ENCODE peak calls at places on chromosome 19, in eight cellular contexts. B, C, L, S, P, Z, Y and I are unnamed samples.
A peak's percentile ranks its signal among the peaks of the same experiment; 100 is the strongest.

GRCh38 chr19:50565984-50566903 is 2.0 kb downstream of the LRRC4B start:
- DNase-seq in B (no peak), C (no peak), L (no peak), S (no peak), P (no peak), Z (no peak), Y (peak; percentile 48), I (no peak)

GRCh38 chr19:19610376-19611240 is 7.9 kb downstream of the PBX4 start:
- DNase-seq in B (no peak), C (no peak), L (no peak), S (no peak), P (no peak), Z (no peak), Y (no peak), I (no peak)

GRCh38 chr19:2215281-2215751 is 20.8 kb downstream of the PLEKHJ1 start:
- DNase-seq in B (peak; percentile 22), C (peak; percentile 42), L (no peak), S (no peak), P (no peak), Z (no peak), Y (peak; percentile 53), I (no peak)

GRCh38 chr19:10554760-10555612 is 10.8 kb downstream of the KRI1 start:
- DNase-seq in B (no peak), C (no peak), L (no peak), S (no peak), P (no peak), Z (no peak), Y (peak; percentile 19), I (no peak)

GRCh38 chr19:1400281-1401137 is 833 bp downstream of the GAMT start:
- DNase-seq in B (no peak), C (no peak), L (peak; percentile 23), S (peak; percentile 42), P (no peak), Z (no peak), Y (no peak), I (no peak)

GRCh38 chr19:19006213-19006612 is 27.1 kb downstream of the SUGP2 start:
- DNase-seq in B (no peak), C (no peak), L (no peak), S (no peak), P (no peak), Z (no peak), Y (no peak), I (peak; percentile 25)

GRCh38 chr19:2171349-2172145 is 7.8 kb downstream of the DOT1L start:
- DNase-seq in B (peak; percentile 79), C (peak; percentile 77), L (peak; percentile 82), S (no peak), P (peak; percentile 66), Z (no peak), Y (peak; percentile 82), I (peak; percentile 54)

GRCh38 chr19:22116760-22117159 is 64.5 kb downstream of the ZNF257 start:
- DNase-seq in B (no peak), C (no peak), L (no peak), S (no peak), P (no peak), Z (no peak), Y (no peak), I (no peak)

GRCh38 chr19:42422092-42422575 is 5.1 kb downstream of the LIPE start:
- DNase-seq in B (no peak), C (no peak), L (no peak), S (no peak), P (no peak), Z (no peak), Y (no peak), I (no peak)

GRCh38 chr19:17584132-17584531 is 28.7 kb downstream of the COLGALT1 start:
- DNase-seq in B (no peak), C (no peak), L (no peak), S (no peak), P (no peak), Z (no peak), Y (no peak), I (no peak)

GRCh38 chr19:46988614-46989230 is 30.9 kb upstream of the NPAS1 start:
- DNase-seq in B (no peak), C (no peak), L (no peak), S (no peak), P (no peak), Z (no peak), Y (no peak), I (no peak)

GRCh38 chr19:47035127-47035494 is 13.3 kb downstream of the TMEM160 start:
- DNase-seq in B (no peak), C (no peak), L (peak; percentile 11), S (peak; percentile 79), P (no peak), Z (no peak), Y (no peak), I (no peak)

GRCh38 chr19:13398780-13399726 is 107.2 kb downstream of the CACNA1A start:
- DNase-seq in B (no peak), C (no peak), L (no peak), S (peak; percentile 2), P (no peak), Z (no peak), Y (no peak), I (peak; percentile 93)

GRCh38 chr19:57269515-57270250 is 10.6 kb upstream of the ZNF460 start:
- DNase-seq in B (no peak), C (no peak), L (no peak), S (no peak), P (no peak), Z (no peak), Y (no peak), I (peak; percentile 72)

GRCh38 chr19:2064788-2065524 is 13.9 kb upstream of the MKNK2 start:
- DNase-seq in B (no peak), C (no peak), L (no peak), S (no peak), P (no peak), Z (no peak), Y (no peak), I (no peak)

GRCh38 chr19:49871349-49871985 is 4.1 kb upstream of the PNKP start:
- DNase-seq in B (no peak), C (no peak), L (no peak), S (no peak), P (no peak), Z (no peak), Y (no peak), I (no peak)

GRCh38 chr19:6238256-6238642 is 41.5 kb downstream of the MLLT1 start:
- DNase-seq in B (peak; percentile 76), C (no peak), L (no peak), S (no peak), P (no peak), Z (no peak), Y (no peak), I (peak; percentile 64)

GRCh38 chr19:35714601-35715354 is 3.0 kb upstream of the KMT2B start:
- DNase-seq in B (peak; percentile 59), C (no peak), L (no peak), S (peak; percentile 39), P (no peak), Z (no peak), Y (no peak), I (no peak)

GRCh38 chr19:10206226-10206873 is 11.6 kb upstream of the DNMT1 start:
- DNase-seq in B (no peak), C (no peak), L (no peak), S (no peak), P (no peak), Z (no peak), Y (no peak), I (peak; percentile 63)

GRCh38 chr19:37738371-37738770 is 18.8 kb upstream of the ZNF607 start:
- DNase-seq in B (peak; percentile 1), C (no peak), L (no peak), S (peak; percentile 50), P (no peak), Z (no peak), Y (no peak), I (no peak)

GRCh38 chr19:51919606-51920005 is 7.7 kb upstream of the ZNF613 start:
- DNase-seq in B (no peak), C (no peak), L (no peak), S (no peak), P (no peak), Z (no peak), Y (no peak), I (no peak)

GRCh38 chr19:2600914-2601870 is 101.3 kb downstream of the GNG7 start:
- DNase-seq in B (no peak), C (no peak), L (no peak), S (no peak), P (no peak), Z (no peak), Y (no peak), I (no peak)

GRCh38 chr19:6769006-6769637 is 1.9 kb upstream of the SH2D3A start:
- DNase-seq in B (no peak), C (no peak), L (peak; percentile 41), S (peak; percentile 46), P (peak; percentile 16), Z (no peak), Y (no peak), I (peak; percentile 49)

GRCh38 chr19:16874250-16874977 is 14.4 kb upstream of the F2RL3 start:
- DNase-seq in B (no peak), C (no peak), L (no peak), S (no peak), P (no peak), Z (no peak), Y (no peak), I (no peak)

GRCh38 chr19:50944795-50945194 is 8.0 kb downstream of the KLK5 start:
- DNase-seq in B (no peak), C (no peak), L (no peak), S (no peak), P (no peak), Z (no peak), Y (no peak), I (no peak)

GRCh38 chr19:48455171-48455907 is at the start of gene KCNJ14:
- DNase-seq in B (no peak), C (no peak), L (no peak), S (no peak), P (no peak), Z (no peak), Y (no peak), I (no peak)

GRCh38 chr19:38283261-38283660 is 18.9 kb downstream of the SPINT2 start:
- DNase-seq in B (no peak), C (no peak), L (no peak), S (no peak), P (no peak), Z (no peak), Y (no peak), I (no peak)

GRCh38 chr19:38250821-38251563 is 5.2 kb downstream of the PPP1R14A start:
- DNase-seq in B (no peak), C (no peak), L (peak; percentile 92), S (no peak), P (no peak), Z (peak; percentile 47), Y (no peak), I (peak; percentile 75)

GRCh38 chr19:51593138-51593890 is 22.2 kb downstream of the ZNF175 start:
- DNase-seq in B (no peak), C (no peak), L (peak; percentile 83), S (no peak), P (peak; percentile 4), Z (no peak), Y (no peak), I (no peak)

GRCh38 chr19:33177417-33177976 is 16.6 kb upstream of the LRP3 start:
- DNase-seq in B (peak; percentile 78), C (peak; percentile 79), L (no peak), S (peak; percentile 88), P (no peak), Z (no peak), Y (no peak), I (no peak)

GRCh38 chr19:32558607-32559228 is 22.3 kb upstream of the PDCD5 start:
- DNase-seq in B (no peak), C (no peak), L (no peak), S (no peak), P (no peak), Z (no peak), Y (no peak), I (no peak)

GRCh38 chr19:2703691-2704216 is 1.3 kb upstream of the GNG7 start:
- DNase-seq in B (no peak), C (no peak), L (no peak), S (no peak), P (no peak), Z (no peak), Y (no peak), I (no peak)

GRCh38 chr19:14475251-14476073 is at the start of gene PTGER1:
- DNase-seq in B (no peak), C (no peak), L (no peak), S (peak; percentile 41), P (no peak), Z (no peak), Y (no peak), I (no peak)

GRCh38 chr19:35907377-35907745 is 734 bp downstream of the TYROBP start:
- DNase-seq in B (no peak), C (no peak), L (no peak), S (no peak), P (no peak), Z (no peak), Y (no peak), I (no peak)